ENCODE peak calls at places on chromosomes 7 and 10, in six cellular contexts. D is A549, X is NB4, P is transverse colon, E is heart left ventricle, F is esophagus squamous epithelium. J is an unnamed sample.
A peak's percentile ranks its signal among the peaks of the same experiment; 100 is the strongest.

GRCh38 chr7:148821422-148821821 is 62.7 kb downstream of the EZH2 start:
- DNase-seq in D (no peak), X (no peak), P (no peak), E (no peak), F (no peak), J (no peak)

GRCh38 chr10:132591166-132591971 is 53.8 kb downstream of the INPP5A start:
- DNase-seq in D (peak; percentile 74), X (no peak), P (peak; percentile 71), E (peak; percentile 62), F (no peak), J (no peak)

GRCh38 chr10:81820418-81820817 is 54.6 kb upstream of the NRG3 start:
- DNase-seq in D (peak; percentile 7), X (peak; percentile 32), P (no peak), E (no peak), F (no peak), J (no peak)

GRCh38 chr10:132511092-132511491 is 26.5 kb upstream of the INPP5A start:
- DNase-seq in D (no peak), X (no peak), P (peak; percentile 3), E (no peak), F (no peak), J (no peak)

GRCh38 chr10:77420942-77421523 is 216.6 kb downstream of the KCNMA1 start:
- DNase-seq in D (no peak), X (no peak), P (no peak), E (no peak), F (no peak), J (no peak)

GRCh38 chr7:75565129-75565528 is 73.0 kb downstream of the SPDYE5 start:
- DNase-seq in D (peak; percentile 15), X (no peak), P (no peak), E (peak; percentile 47), F (no peak), J (no peak)

GRCh38 chr7:138459300-138460175 is 521 bp upstream of the TRIM24 start:
- DNase-seq in D (peak; percentile 98), X (no peak), P (peak; percentile 98), E (no peak), F (peak; percentile 87), J (peak; percentile 97)

GRCh38 chr10:103231047-103231551 is 14.6 kb upstream of the RPEL1 start:
- DNase-seq in D (peak; percentile 96), X (no peak), P (no peak), E (no peak), F (no peak), J (no peak)

GRCh38 chr10:44636625-44637024 is 251.7 kb upstream of the CXCL12 start:
- DNase-seq in D (no peak), X (no peak), P (no peak), E (no peak), F (no peak), J (no peak)

GRCh38 chr10:89114846-89115625 is 92.1 kb downstream of the CH25H start:
- DNase-seq in D (no peak), X (no peak), P (no peak), E (no peak), F (no peak), J (no peak)

GRCh38 chr10:2658780-2659179 is 408.6 kb upstream of the PFKP start:
- DNase-seq in D (no peak), X (no peak), P (no peak), E (no peak), F (no peak), J (no peak)

GRCh38 chr7:1059200-1060091 is 15.1 kb downstream of the GPR146 start:
- DNase-seq in D (peak; percentile 74), X (peak; percentile 65), P (peak; percentile 56), E (no peak), F (no peak), J (peak; percentile 75)

GRCh38 chr7:23468721-23469149 is 1.6 kb downstream of the IGF2BP3 start:
- DNase-seq in D (no peak), X (no peak), P (peak; percentile 8), E (no peak), F (no peak), J (no peak)

GRCh38 chr7:66883716-66884115 is 37.3 kb upstream of the TMEM248 start:
- DNase-seq in D (no peak), X (no peak), P (no peak), E (no peak), F (no peak), J (no peak)

GRCh38 chr10:24706479-24707118 is 17.1 kb downstream of the ARHGAP21 start:
- DNase-seq in D (peak; percentile 86), X (peak; percentile 87), P (peak; percentile 27), E (no peak), F (no peak), J (no peak)

DNA sequence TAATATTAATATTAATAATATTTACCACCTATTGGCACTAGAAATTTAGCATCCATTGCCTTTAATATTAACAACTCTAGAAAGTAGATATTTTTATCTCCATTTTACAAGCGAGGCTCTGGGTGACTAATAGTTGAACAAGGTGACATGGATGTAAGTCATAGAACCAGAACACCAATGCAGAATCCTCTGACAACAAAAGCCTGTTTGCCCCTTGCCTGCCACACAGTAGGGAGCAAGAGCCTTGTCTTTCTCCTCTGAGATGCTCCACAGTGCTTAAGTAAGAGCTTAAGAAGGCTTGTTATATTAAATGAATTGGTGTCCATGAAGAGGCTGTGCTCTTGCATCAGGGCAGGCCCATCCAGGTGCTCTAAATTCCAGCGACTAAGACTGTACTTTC is 51.2 kb upstream of the LBX1 start:
- DNase-seq in D (no peak), X (no peak), P (no peak), E (no peak), F (no peak), J (no peak)
- H3K4me3 ChIP-seq in D (no peak overlapping the region), X (no peak overlapping the region), P (no peak overlapping the region), E (no peak overlapping the region), F (no peak overlapping the region), J (no peak overlapping the region)

GRCh38 chr10:127228195-127228785 is 31.9 kb upstream of the INSYN2A start:
- DNase-seq in D (no peak), X (peak; percentile 6), P (no peak), E (no peak), F (no peak), J (no peak)

GRCh38 chr10:127227663-127228062 is 31.3 kb upstream of the INSYN2A start:
- DNase-seq in D (no peak), X (no peak), P (no peak), E (no peak), F (no peak), J (no peak)

DNA sequence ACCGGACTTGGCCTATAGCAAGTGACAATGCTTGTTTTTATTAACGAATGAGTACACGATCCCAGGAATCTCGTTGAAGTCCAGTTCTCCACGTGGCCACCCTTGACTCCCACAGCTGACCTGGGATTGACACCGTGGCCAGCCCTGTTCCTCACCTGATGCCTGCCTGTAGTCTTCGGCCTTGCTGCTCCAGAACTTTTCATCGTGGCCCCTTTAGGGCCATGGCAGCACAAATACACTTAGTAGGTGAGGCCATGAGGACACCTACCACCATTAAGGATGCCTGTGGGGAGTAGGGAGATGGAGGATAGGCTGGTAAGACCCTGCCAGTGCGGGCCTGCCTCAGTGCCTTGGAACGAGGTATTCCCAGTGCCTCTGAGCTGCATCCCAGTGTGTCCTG is 30.6 kb upstream of the INSYN2A start:
- DNase-seq in D (no peak), X (no peak), P (no peak), E (no peak), F (no peak), J (no peak)
- TF ChIP-seq POLR2A in D (no peak), X (no peak), P (no peak), E (no peak), F (no peak), J (no peak)

GRCh38 chr10:123390332-123390731 is 236.1 kb downstream of the BUB3 start:
- DNase-seq in D (no peak), X (no peak), P (no peak), E (no peak), F (no peak), J (peak; percentile 62)
- H3K4me3 ChIP-seq in D (no peak overlapping the region), X (no peak overlapping the region), P (no peak overlapping the region), E (no peak overlapping the region), F (no peak overlapping the region), J (no peak overlapping the region)

GRCh38 chr7:95611224-95611623 is 14.9 kb upstream of the PDK4 start:
- DNase-seq in D (no peak), X (no peak), P (no peak), E (no peak), F (no peak), J (no peak)

GRCh38 chr7:95609277-95609971 is 13.1 kb upstream of the PDK4 start:
- DNase-seq in D (peak; percentile 41), X (no peak), P (peak; percentile 63), E (peak; percentile 53), F (no peak), J (peak; percentile 70)

GRCh38 chr7:95605275-95605674 is 9.0 kb upstream of the PDK4 start:
- DNase-seq in D (no peak), X (no peak), P (no peak), E (no peak), F (no peak), J (no peak)

GRCh38 chr7:95607477-95608010 is 11.2 kb upstream of the PDK4 start:
- DNase-seq in D (no peak), X (no peak), P (no peak), E (no peak), F (no peak), J (peak; percentile 68)

GRCh38 chr7:95608344-95609173 is 12.2 kb upstream of the PDK4 start:
- DNase-seq in D (peak; percentile 87), X (peak; percentile 86), P (peak; percentile 96), E (peak; percentile 91), F (peak; percentile 34), J (peak; percentile 95)
- TF ChIP-seq POLR2A in D (no peak), X (no peak), P (peak; percentile 56), E (peak; percentile 38), F (no peak), J (no peak)

GRCh38 chr10:55233090-55233489 is 432.1 kb upstream of the PCDH15 start:
- DNase-seq in D (no peak), X (no peak), P (no peak), E (no peak), F (no peak), J (no peak)
- H3K4me3 ChIP-seq in D (no peak overlapping the region), X (peak overlapping the region; percentile 29), P (peak overlapping the region; percentile 1), E (no peak overlapping the region), F (peak overlapping the region; percentile 4), J (no peak overlapping the region)

J was measured in lower leg skin.